ENCODE peak calls at places on chromosomes 16 and 17, in seven cellular contexts. O is GM12878, Z is HepG2, B is SK-N-SH, H is HCT116, K is H1, J is K562. S is an unnamed sample.

GRCh38 chr17:15354256-15354655 is 12.9 kb upstream of the TEKT3 start:
- DNase-seq in O (no peak), Z (peak), B (no peak), H (no peak), K (no peak), J (no peak), S (no peak)

GRCh38 chr17:10226930-10227695 is 28.7 kb upstream of the GAS7 start:
- DNase-seq in O (no peak), Z (peak), B (peak), H (peak), K (peak), J (peak), S (peak)

GRCh38 chr16:54199486-54200160 is 87.0 kb downstream of the IRX3 start:
- DNase-seq in O (no peak), Z (peak), B (no peak), H (no peak), K (no peak), J (no peak), S (no peak)

GRCh38 chr16:22322021-22322471 is 24.8 kb downstream of the POLR3E start:
- DNase-seq in O (no peak), Z (no peak), B (no peak), H (no peak), K (no peak), J (peak), S (no peak)

GRCh38 chr17:80339118-80339517 is 75.8 kb upstream of the ENDOV start:
- DNase-seq in O (no peak), Z (no peak), B (no peak), H (no peak), K (no peak), J (no peak), S (no peak)

GRCh38 chr17:14301279-14301760 is 439 bp downstream of the HS3ST3B1 start:
- DNase-seq in O (no peak), Z (no peak), B (peak), H (no peak), K (no peak), J (peak), S (no peak)

GRCh38 chr17:47205419-47205963 is 3.7 kb upstream of the MYL4 start:
- DNase-seq in O (peak), Z (no peak), B (no peak), H (no peak), K (no peak), J (no peak), S (peak)

GRCh38 chr16:56478228-56479049 is 27.1 kb downstream of the OGFOD1 start:
- DNase-seq in O (no peak), Z (no peak), B (no peak), H (no peak), K (no peak), J (no peak), S (no peak)

GRCh38 chr16:55146939-55147338 is 177.1 kb upstream of the IRX6 start:
- DNase-seq in O (no peak), Z (no peak), B (no peak), H (no peak), K (no peak), J (no peak), S (no peak)

GRCh38 chr17:49434821-49435581 is 20.3 kb upstream of the PHB1 start:
- DNase-seq in O (no peak), Z (peak), B (peak), H (peak), K (peak), J (peak), S (peak)

GRCh38 chr16:24568392-24568791 is 29.0 kb downstream of the RBBP6 start:
- DNase-seq in O (no peak), Z (no peak), B (peak), H (no peak), K (no peak), J (no peak), S (no peak)

GRCh38 chr16:4957420-4957719 is 760 bp upstream of the SEC14L5 start:
- DNase-seq in O (no peak), Z (no peak), B (no peak), H (no peak), K (no peak), J (no peak), S (no peak)

GRCh38 chr16:81473561-81473960 is 29.0 kb downstream of the CMIP start:
- DNase-seq in O (no peak), Z (no peak), B (no peak), H (no peak), K (no peak), J (no peak), S (no peak)

GRCh38 chr16:70553175-70553574 is 29.6 kb downstream of the SF3B3 start:
- DNase-seq in O (no peak), Z (no peak), B (no peak), H (no peak), K (no peak), J (no peak), S (no peak)

GRCh38 chr17:74871329-74872076 is 1.3 kb downstream of the FDXR start:
- DNase-seq in O (no peak), Z (no peak), B (no peak), H (no peak), K (no peak), J (no peak), S (no peak)

GRCh38 chr16:49576173-49576494 is 202.5 kb downstream of the C16orf78 start:
- DNase-seq in O (no peak), Z (no peak), B (no peak), H (no peak), K (no peak), J (no peak), S (no peak)

GRCh38 chr16:79601092-79601977 is 798 bp upstream of the MAF start:
- DNase-seq in O (no peak), Z (peak), B (peak), H (no peak), K (no peak), J (no peak), S (peak)

GRCh38 chr17:8122391-8122922 is 1.4 kb downstream of the HES7 start:
- DNase-seq in O (no peak), Z (no peak), B (no peak), H (no peak), K (no peak), J (no peak), S (no peak)

GRCh38 chr16:74275031-74275636 is 21.5 kb upstream of the PSMD7 start:
- DNase-seq in O (no peak), Z (no peak), B (peak), H (peak), K (no peak), J (peak), S (peak)

GRCh38 chr16:74268372-74268782 is 28.2 kb upstream of the PSMD7 start:
- DNase-seq in O (no peak), Z (no peak), B (no peak), H (no peak), K (no peak), J (no peak), S (no peak)

GRCh38 chr16:74271879-74272278 is 24.7 kb upstream of the PSMD7 start:
- DNase-seq in O (no peak), Z (no peak), B (no peak), H (no peak), K (no peak), J (no peak), S (no peak)
- TF ChIP-seq JUND in O (no peak), Z (no peak), B (no peak), H (no peak), K (no peak), J (no peak), S (no peak)

DNA sequence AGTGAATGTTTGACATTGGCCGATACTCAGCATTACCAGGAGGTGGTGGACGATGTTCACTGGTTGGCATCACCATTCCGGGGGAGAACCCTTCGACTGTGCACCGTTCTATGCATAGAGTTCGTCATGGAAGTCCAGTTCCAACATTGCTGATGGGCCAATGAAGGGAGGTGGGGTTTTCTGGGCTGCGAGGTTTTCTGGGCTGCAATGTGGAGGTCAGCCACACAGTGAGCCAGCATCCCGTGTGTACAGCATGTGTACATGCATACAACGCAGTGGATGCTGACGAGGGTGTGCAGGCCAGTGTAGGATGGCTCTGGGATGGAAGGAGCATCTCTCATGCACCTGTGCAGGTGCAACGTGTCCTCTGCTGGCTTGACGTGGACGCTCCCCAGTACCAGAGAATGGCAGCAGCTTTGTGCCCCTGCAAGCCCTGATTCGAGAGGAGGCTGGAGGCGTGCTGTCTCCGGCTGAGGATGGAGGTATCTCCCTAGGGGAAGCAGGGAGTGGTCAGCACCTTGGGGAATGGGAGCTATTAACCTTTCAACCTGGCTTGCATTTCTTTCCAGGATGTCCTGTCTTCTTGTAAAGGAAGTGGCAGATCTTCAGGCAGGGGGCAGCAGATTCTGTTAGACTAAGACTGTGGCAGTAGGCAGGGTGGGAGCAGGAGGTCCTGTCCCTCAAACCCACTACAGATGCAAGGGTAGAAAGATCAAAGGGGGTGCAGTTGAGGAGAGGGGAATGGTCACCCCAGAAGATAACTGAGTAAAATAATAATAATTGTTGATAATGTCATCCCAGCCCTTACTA is 98.2 kb downstream of the CYLD start:
- DNase-seq in O (no peak), Z (no peak), B (no peak), H (no peak), K (no peak), J (no peak), S (no peak)
- TF ChIP-seq JUND in O (no peak), Z (no peak), B (no peak), H (no peak), K (no peak), J (no peak), S (no peak)

GRCh38 chr16:84548508-84548907 is 44.0 kb upstream of the MEAK7 start:
- DNase-seq in O (no peak), Z (no peak), B (no peak), H (no peak), K (no peak), J (no peak), S (no peak)

GRCh38 chr16:84545114-84545737 is 40.8 kb upstream of the MEAK7 start:
- DNase-seq in O (no peak), Z (no peak), B (no peak), H (no peak), K (no peak), J (no peak), S (no peak)

GRCh38 chr16:84547539-84548058 is 43.1 kb upstream of the MEAK7 start:
- DNase-seq in O (no peak), Z (peak), B (no peak), H (no peak), K (no peak), J (no peak), S (no peak)

GRCh38 chr16:84548971-84549844 is 44.7 kb upstream of the MEAK7 start:
- DNase-seq in O (no peak), Z (no peak), B (peak), H (no peak), K (no peak), J (no peak), S (no peak)

DNA sequence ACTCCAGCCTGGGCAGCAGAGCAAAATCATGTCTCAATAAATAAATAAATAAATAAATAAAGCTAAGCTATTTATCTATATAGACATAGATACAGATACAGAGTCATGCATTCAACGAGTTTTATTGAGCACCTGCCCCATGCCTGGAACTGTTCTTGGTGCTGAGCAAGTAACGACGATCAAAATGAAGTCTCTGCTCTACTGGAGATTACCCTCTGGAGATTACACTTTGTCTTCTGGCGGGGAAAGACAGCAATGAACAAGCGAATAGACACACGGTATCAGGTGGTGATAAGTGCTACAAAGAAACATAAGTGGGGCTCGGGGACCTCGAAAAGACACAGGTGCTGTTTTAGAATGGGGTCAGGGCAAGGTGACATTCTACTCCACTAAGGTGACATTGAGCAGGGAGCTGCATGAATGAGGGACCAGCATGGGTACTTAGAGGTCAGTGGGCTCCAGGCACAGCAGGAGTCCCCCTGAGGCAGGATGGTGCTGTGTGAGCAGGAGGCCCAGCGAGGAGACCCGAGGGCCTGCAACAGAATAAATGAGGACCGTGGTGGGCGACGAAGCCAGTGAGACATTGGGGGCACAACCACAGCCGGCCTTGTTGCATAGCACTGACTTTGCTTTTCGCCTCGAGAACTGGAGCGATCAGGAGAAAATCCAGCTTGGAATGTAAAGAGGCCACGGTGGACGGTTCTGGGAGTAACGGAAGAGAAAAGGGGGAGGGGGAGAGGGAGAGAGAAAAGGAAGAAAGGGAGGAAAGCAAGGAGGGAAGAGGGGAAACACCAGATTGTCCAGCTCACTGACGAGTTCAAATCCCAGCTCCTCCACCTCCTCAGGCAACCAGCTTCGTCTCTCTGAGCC is 42.4 kb upstream of the MEAK7 start:
- DNase-seq in O (no peak), Z (no peak), B (no peak), H (no peak), K (no peak), J (no peak), S (no peak)
- TF ChIP-seq JUND in O (no peak), Z (no peak), B (no peak), H (no peak), K (no peak), J (no peak), S (no peak)

GRCh38 chr16:1667271-1667670 is 10.8 kb upstream of the JPT2 start:
- DNase-seq in O (no peak), Z (no peak), B (no peak), H (no peak), K (no peak), J (no peak), S (peak)
- TF ChIP-seq JUND in O (no peak), Z (no peak), B (no peak), H (no peak), K (no peak), J (no peak), S (no peak)

S was measured in T47D.